ENCODE peak calls at places on chromosomes 11 and 22, in ten cellular contexts. M, O, G, Z, J, H, S, B, N and A are unnamed samples.

GRCh38 chr11:46737699-46738098 is 18.7 kb downstream of the F2 start:
- DNase-seq in M (no peak), O (no peak), G (no peak), Z (no peak), J (no peak), H (no peak), S (no peak), B (peak; percentile 7), N (no peak), A (no peak)

GRCh38 chr22:27386186-27386585 is 415.4 kb downstream of the MN1 start:
- DNase-seq in M (no peak), O (no peak), G (no peak), Z (no peak), J (no peak), H (peak; percentile 0), S (no peak), B (no peak), N (no peak), A (no peak)

GRCh38 chr22:44348963-44349950 is 36.5 kb upstream of the SHISAL1 start:
- DNase-seq in M (no peak), O (no peak), G (no peak), Z (peak; percentile 39), J (no peak), H (no peak), S (no peak), B (no peak), N (no peak), A (no peak)

GRCh38 chr22:45680932-45681700 is 9.5 kb downstream of the ATXN10 start:
- DNase-seq in M (no peak), O (no peak), G (no peak), Z (peak; percentile 57), J (no peak), H (no peak), S (no peak), B (no peak), N (no peak), A (no peak)

GRCh38 chr22:45562537-45563361 is 60.1 kb downstream of the FBLN1 start:
- DNase-seq in M (no peak), O (no peak), G (no peak), Z (no peak), J (no peak), H (no peak), S (no peak), B (no peak), N (no peak), A (no peak)

GRCh38 chr11:102114032-102114431 is 3.8 kb downstream of the YAP1 start:
- DNase-seq in M (no peak), O (no peak), G (no peak), Z (no peak), J (no peak), H (no peak), S (no peak), B (no peak), N (no peak), A (no peak)

GRCh38 chr11:65454311-65454695 is 31.7 kb downstream of the NEAT1 start:
- DNase-seq in M (no peak), O (no peak), G (no peak), Z (no peak), J (no peak), H (no peak), S (peak; percentile 21), B (no peak), N (no peak), A (no peak)

GRCh38 chr11:63405114-63405513 is 35.5 kb downstream of the SLC22A9 start:
- DNase-seq in M (no peak), O (no peak), G (no peak), Z (no peak), J (no peak), H (no peak), S (no peak), B (no peak), N (no peak), A (no peak)

GRCh38 chr11:72617080-72617744 is 57.0 kb downstream of the PDE2A start:
- DNase-seq in M (no peak), O (no peak), G (no peak), Z (no peak), J (no peak), H (no peak), S (no peak), B (no peak), N (no peak), A (no peak)

GRCh38 chr11:72776844-72777754 is 16.7 kb downstream of the STARD10 start:
- DNase-seq in M (no peak), O (no peak), G (no peak), Z (no peak), J (no peak), H (no peak), S (no peak), B (peak; percentile 88), N (no peak), A (no peak)

GRCh38 chr22:23497016-23497885 is 82.8 kb downstream of the IGLL1 start:
- DNase-seq in M (peak; percentile 3), O (no peak), G (no peak), Z (no peak), J (no peak), H (no peak), S (no peak), B (no peak), N (no peak), A (no peak)

GRCh38 chr11:117535201-117535869 is 207.7 kb downstream of the CEP164 start:
- DNase-seq in M (no peak), O (no peak), G (no peak), Z (no peak), J (no peak), H (no peak), S (no peak), B (no peak), N (peak; percentile 55), A (no peak)

GRCh38 chr11:127470485-127470884 is 469.9 kb upstream of the KIRREL3 start:
- DNase-seq in M (no peak), O (peak; percentile 14), G (peak; percentile 49), Z (no peak), J (no peak), H (no peak), S (no peak), B (no peak), N (no peak), A (peak; percentile 26)

GRCh38 chr11:127471662-127472061 is 471.1 kb upstream of the KIRREL3 start:
- DNase-seq in M (no peak), O (no peak), G (no peak), Z (no peak), J (no peak), H (no peak), S (no peak), B (no peak), N (no peak), A (no peak)

GRCh38 chr11:127474735-127475134 is 474.2 kb upstream of the KIRREL3 start:
- DNase-seq in M (no peak), O (no peak), G (no peak), Z (no peak), J (no peak), H (no peak), S (no peak), B (no peak), N (no peak), A (no peak)
- TF ChIP-seq CTCF in M (no peak), O (no peak), G (no peak), Z (no peak), J (no peak), H (no peak), S (no peak), B (no peak), N (no peak), A (no peak)

GRCh38 chr22:21079493-21079892 is 33.7 kb downstream of the LRRC74B start:
- DNase-seq in M (no peak), O (no peak), G (no peak), Z (no peak), J (no peak), H (no peak), S (no peak), B (no peak), N (no peak), A (no peak)
- TF ChIP-seq CTCF in M (no peak), O (no peak), G (no peak), Z (no peak), J (no peak), H (no peak), S (no peak), B (no peak), N (no peak), A (no peak)

DNA sequence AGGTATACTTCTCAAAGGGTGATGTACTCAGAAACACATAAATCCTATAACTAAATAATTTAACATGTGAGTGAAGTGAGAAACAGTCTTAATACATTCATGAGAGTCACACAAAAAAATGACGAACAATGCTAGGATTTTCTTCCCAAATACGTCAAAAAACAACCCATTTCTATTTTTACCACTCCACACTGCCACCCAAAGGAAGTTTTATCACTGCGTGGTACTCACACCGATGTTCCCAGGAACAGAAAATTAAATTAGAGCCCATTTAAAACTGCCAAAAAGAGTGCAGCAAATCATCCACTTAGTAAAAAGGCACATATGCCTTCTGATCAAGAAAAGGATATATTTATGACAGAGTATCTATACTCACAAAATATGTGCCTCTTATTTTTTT is 710.9 kb upstream of the FAT3 start:
- DNase-seq in M (no peak), O (no peak), G (no peak), Z (no peak), J (no peak), H (no peak), S (no peak), B (no peak), N (no peak), A (no peak)
- TF ChIP-seq CTCF in M (no peak), O (peak; percentile 38), G (no peak), Z (no peak), J (no peak), H (no peak), S (no peak), B (no peak), N (no peak), A (no peak)

GRCh38 chr11:36356201-36356600 is 60.1 kb downstream of the PRR5L start:
- DNase-seq in M (peak; percentile 38), O (no peak), G (no peak), Z (no peak), J (no peak), H (peak; percentile 42), S (peak; percentile 75), B (no peak), N (no peak), A (no peak)

GRCh38 chr11:36357831-36358230 is 61.7 kb downstream of the PRR5L start:
- DNase-seq in M (no peak), O (no peak), G (no peak), Z (no peak), J (no peak), H (no peak), S (no peak), B (no peak), N (no peak), A (no peak)

GRCh38 chr11:36360318-36360717 is 64.2 kb downstream of the PRR5L start:
- DNase-seq in M (no peak), O (no peak), G (no peak), Z (no peak), J (no peak), H (no peak), S (no peak), B (no peak), N (no peak), A (no peak)

GRCh38 chr11:36360833-36361232 is 64.7 kb downstream of the PRR5L start:
- DNase-seq in M (no peak), O (no peak), G (no peak), Z (no peak), J (no peak), H (no peak), S (no peak), B (no peak), N (no peak), A (no peak)

DNA sequence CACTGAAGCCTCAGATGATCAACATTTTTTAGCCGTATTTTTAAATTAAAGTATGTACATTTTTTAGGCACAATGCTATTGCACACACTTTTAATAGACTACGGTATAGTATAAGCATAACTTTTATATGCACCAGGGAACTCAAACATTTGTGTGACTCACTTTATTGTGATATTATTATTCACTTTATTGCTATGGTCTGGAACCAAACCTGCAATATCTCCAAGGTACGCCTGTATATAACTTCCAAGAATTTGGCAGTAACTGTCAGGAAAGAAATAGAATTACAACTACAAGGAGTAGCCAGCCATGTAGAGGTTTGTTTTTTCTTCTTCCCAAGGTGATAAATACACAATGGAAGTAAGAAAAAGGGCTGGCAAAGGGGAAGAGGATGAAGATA is 62.3 kb downstream of the PRR5L start:
- DNase-seq in M (no peak), O (no peak), G (no peak), Z (no peak), J (no peak), H (no peak), S (no peak), B (no peak), N (no peak), A (no peak)
- TF ChIP-seq CTCF in M (no peak), O (no peak), G (no peak), Z (no peak), J (no peak), H (no peak), S (no peak), B (no peak), N (no peak), A (no peak)